ENCODE peak calls at places on chromosomes 3 and 15, in ten cellular contexts. One of them, this sample, is unnamed. For H3K27me3, the result is how much of the 10 kb centered on the place peaks cover.

GRCh38 chr3:4986611-4987373 is 7.6 kb downstream of the BHLHE40 start:
- DNase-seq in psoas muscle: peak
- DNase-seq in tibial nerve: peak
- DNase-seq in Peyer's patch: peak
- DNase-seq in ovary: peak
- DNase-seq in suprapubic skin: peak
- DNase-seq in naive thymus-derived CD4-positive, alpha-beta T cell: peak
- DNase-seq in colonic mucosa: peak
- DNase-seq in heart right ventricle: peak
- DNase-seq in testis: peak
- DNase-seq in this sample: peak

GRCh38 chr15:35842631-35843030 is 296.7 kb upstream of the DPH6 start:
- DNase-seq in psoas muscle: no peak
- DNase-seq in tibial nerve: no peak
- DNase-seq in Peyer's patch: no peak
- DNase-seq in ovary: no peak
- DNase-seq in suprapubic skin: no peak
- DNase-seq in naive thymus-derived CD4-positive, alpha-beta T cell: no peak
- DNase-seq in colonic mucosa: no peak
- DNase-seq in heart right ventricle: no peak
- DNase-seq in testis: no peak
- DNase-seq in this sample: no peak

GRCh38 chr3:192706272-192706671 is 21.1 kb downstream of the FGF12 start:
- DNase-seq in psoas muscle: no peak
- DNase-seq in tibial nerve: no peak
- DNase-seq in Peyer's patch: no peak
- DNase-seq in ovary: no peak
- DNase-seq in suprapubic skin: no peak
- DNase-seq in naive thymus-derived CD4-positive, alpha-beta T cell: no peak
- DNase-seq in colonic mucosa: no peak
- DNase-seq in heart right ventricle: peak
- DNase-seq in testis: no peak
- DNase-seq in this sample: no peak

GRCh38 chr15:43954181-43954621 is 127.4 kb downstream of the WDR76 start:
- DNase-seq in psoas muscle: no peak
- DNase-seq in tibial nerve: no peak
- DNase-seq in Peyer's patch: no peak
- DNase-seq in ovary: no peak
- DNase-seq in suprapubic skin: no peak
- DNase-seq in naive thymus-derived CD4-positive, alpha-beta T cell: no peak
- DNase-seq in colonic mucosa: no peak
- DNase-seq in heart right ventricle: no peak
- DNase-seq in testis: no peak
- DNase-seq in this sample: no peak

GRCh38 chr3:69718832-69719231 is 20.4 kb upstream of the MITF start:
- DNase-seq in psoas muscle: no peak
- DNase-seq in tibial nerve: no peak
- DNase-seq in Peyer's patch: no peak
- DNase-seq in ovary: no peak
- DNase-seq in suprapubic skin: no peak
- DNase-seq in naive thymus-derived CD4-positive, alpha-beta T cell: no peak
- DNase-seq in colonic mucosa: no peak
- DNase-seq in heart right ventricle: no peak
- DNase-seq in testis: no peak
- DNase-seq in this sample: no peak

GRCh38 chr3:148493631-148494030 is 204.1 kb upstream of the AGTR1 start:
- DNase-seq in psoas muscle: no peak
- DNase-seq in tibial nerve: no peak
- DNase-seq in Peyer's patch: no peak
- DNase-seq in ovary: no peak
- DNase-seq in suprapubic skin: no peak
- DNase-seq in naive thymus-derived CD4-positive, alpha-beta T cell: no peak
- DNase-seq in colonic mucosa: no peak
- DNase-seq in heart right ventricle: no peak
- DNase-seq in testis: no peak
- DNase-seq in this sample: no peak

GRCh38 chr15:79184465-79184892 is 93.9 kb upstream of the RASGRF1 start:
- DNase-seq in psoas muscle: peak
- DNase-seq in tibial nerve: peak
- DNase-seq in Peyer's patch: peak
- DNase-seq in ovary: peak
- DNase-seq in suprapubic skin: peak
- DNase-seq in naive thymus-derived CD4-positive, alpha-beta T cell: peak
- DNase-seq in colonic mucosa: peak
- DNase-seq in heart right ventricle: peak
- DNase-seq in testis: peak
- DNase-seq in this sample: peak

GRCh38 chr15:51731549-51732267 is 5.7 kb downstream of the LYSMD2 start:
- DNase-seq in psoas muscle: no peak
- DNase-seq in tibial nerve: no peak
- DNase-seq in Peyer's patch: peak
- DNase-seq in ovary: no peak
- DNase-seq in suprapubic skin: no peak
- DNase-seq in naive thymus-derived CD4-positive, alpha-beta T cell: peak
- DNase-seq in colonic mucosa: peak
- DNase-seq in heart right ventricle: no peak
- DNase-seq in testis: no peak
- DNase-seq in this sample: no peak

GRCh38 chr15:69784808-69785550 is 312.7 kb downstream of the TLE3 start:
- DNase-seq in psoas muscle: no peak
- DNase-seq in tibial nerve: no peak
- DNase-seq in Peyer's patch: no peak
- DNase-seq in ovary: no peak
- DNase-seq in suprapubic skin: no peak
- DNase-seq in naive thymus-derived CD4-positive, alpha-beta T cell: no peak
- DNase-seq in colonic mucosa: no peak
- DNase-seq in heart right ventricle: no peak
- DNase-seq in testis: no peak
- DNase-seq in this sample: no peak

GRCh38 chr15:62920569-62921502 is 121.7 kb upstream of the TPM1 start:
- DNase-seq in psoas muscle: no peak
- DNase-seq in tibial nerve: peak
- DNase-seq in Peyer's patch: no peak
- DNase-seq in ovary: no peak
- DNase-seq in suprapubic skin: no peak
- DNase-seq in naive thymus-derived CD4-positive, alpha-beta T cell: no peak
- DNase-seq in colonic mucosa: no peak
- DNase-seq in heart right ventricle: peak
- DNase-seq in testis: peak
- DNase-seq in this sample: no peak

GRCh38 chr3:185552358-185552877 is at the start of gene LIPH:
- DNase-seq in psoas muscle: no peak
- DNase-seq in tibial nerve: no peak
- DNase-seq in Peyer's patch: peak
- DNase-seq in ovary: no peak
- DNase-seq in suprapubic skin: no peak
- DNase-seq in naive thymus-derived CD4-positive, alpha-beta T cell: no peak
- DNase-seq in colonic mucosa: peak
- DNase-seq in heart right ventricle: no peak
- DNase-seq in testis: peak
- DNase-seq in this sample: no peak

GRCh38 chr3:143497382-143497781 is 350.9 kb downstream of the SLC9A9 start:
- DNase-seq in psoas muscle: no peak
- DNase-seq in tibial nerve: no peak
- DNase-seq in Peyer's patch: no peak
- DNase-seq in ovary: no peak
- DNase-seq in suprapubic skin: no peak
- DNase-seq in naive thymus-derived CD4-positive, alpha-beta T cell: no peak
- DNase-seq in colonic mucosa: no peak
- DNase-seq in heart right ventricle: no peak
- DNase-seq in testis: no peak
- DNase-seq in this sample: no peak

GRCh38 chr3:184377882-184378445 is at the start of gene THPO:
- DNase-seq in psoas muscle: peak
- DNase-seq in tibial nerve: no peak
- DNase-seq in Peyer's patch: no peak
- DNase-seq in ovary: no peak
- DNase-seq in suprapubic skin: peak
- DNase-seq in naive thymus-derived CD4-positive, alpha-beta T cell: no peak
- DNase-seq in colonic mucosa: no peak
- DNase-seq in heart right ventricle: no peak
- DNase-seq in testis: no peak
- DNase-seq in this sample: no peak

GRCh38 chr3:184619348-184619747 is 57.8 kb downstream of the EPHB3 start:
- DNase-seq in psoas muscle: no peak
- DNase-seq in tibial nerve: no peak
- DNase-seq in Peyer's patch: no peak
- DNase-seq in ovary: no peak
- DNase-seq in suprapubic skin: no peak
- DNase-seq in naive thymus-derived CD4-positive, alpha-beta T cell: no peak
- DNase-seq in colonic mucosa: no peak
- DNase-seq in heart right ventricle: no peak
- DNase-seq in testis: no peak
- DNase-seq in this sample: no peak

GRCh38 chr15:99090011-99090699 is 14.7 kb upstream of the SYNM start:
- DNase-seq in psoas muscle: no peak
- DNase-seq in tibial nerve: no peak
- DNase-seq in Peyer's patch: peak
- DNase-seq in ovary: no peak
- DNase-seq in suprapubic skin: no peak
- DNase-seq in naive thymus-derived CD4-positive, alpha-beta T cell: peak
- DNase-seq in colonic mucosa: no peak
- DNase-seq in heart right ventricle: no peak
- DNase-seq in testis: no peak
- DNase-seq in this sample: no peak

GRCh38 chr3:20039082-20039764 is 1.0 kb upstream of the KAT2B start:
- DNase-seq in psoas muscle: no peak
- DNase-seq in tibial nerve: no peak
- DNase-seq in Peyer's patch: no peak
- DNase-seq in ovary: no peak
- DNase-seq in suprapubic skin: no peak
- DNase-seq in naive thymus-derived CD4-positive, alpha-beta T cell: no peak
- DNase-seq in colonic mucosa: no peak
- DNase-seq in heart right ventricle: no peak
- DNase-seq in testis: no peak
- DNase-seq in this sample: no peak

GRCh38 chr3:20037255-20037996 is 2.8 kb upstream of the KAT2B start:
- DNase-seq in psoas muscle: no peak
- DNase-seq in tibial nerve: no peak
- DNase-seq in Peyer's patch: no peak
- DNase-seq in ovary: no peak
- DNase-seq in suprapubic skin: no peak
- DNase-seq in naive thymus-derived CD4-positive, alpha-beta T cell: no peak
- DNase-seq in colonic mucosa: no peak
- DNase-seq in heart right ventricle: no peak
- DNase-seq in testis: no peak
- DNase-seq in this sample: no peak

GRCh38 chr3:20039765-20040475 is at the start of gene KAT2B:
- DNase-seq in psoas muscle: peak
- DNase-seq in tibial nerve: peak
- DNase-seq in Peyer's patch: peak
- DNase-seq in ovary: peak
- DNase-seq in suprapubic skin: peak
- DNase-seq in naive thymus-derived CD4-positive, alpha-beta T cell: peak
- DNase-seq in colonic mucosa: peak
- DNase-seq in heart right ventricle: peak
- DNase-seq in testis: peak
- DNase-seq in this sample: peak

GRCh38 chr3:20040476-20041196 is 390 bp downstream of the KAT2B start:
- DNase-seq in psoas muscle: peak
- DNase-seq in tibial nerve: peak
- DNase-seq in Peyer's patch: peak
- DNase-seq in ovary: peak
- DNase-seq in suprapubic skin: peak
- DNase-seq in naive thymus-derived CD4-positive, alpha-beta T cell: peak
- DNase-seq in colonic mucosa: peak
- DNase-seq in heart right ventricle: peak
- DNase-seq in testis: peak
- DNase-seq in this sample: peak

GRCh38 chr3:20038679-20039078 is 1.6 kb upstream of the KAT2B start:
- DNase-seq in psoas muscle: no peak
- DNase-seq in tibial nerve: no peak
- DNase-seq in Peyer's patch: no peak
- DNase-seq in ovary: no peak
- DNase-seq in suprapubic skin: no peak
- DNase-seq in naive thymus-derived CD4-positive, alpha-beta T cell: no peak
- DNase-seq in colonic mucosa: no peak
- DNase-seq in heart right ventricle: no peak
- DNase-seq in testis: no peak
- DNase-seq in this sample: no peak
- H3K27ac ChIP-seq in psoas muscle: peak
- H3K27ac ChIP-seq in tibial nerve: peak
- H3K27ac ChIP-seq in Peyer's patch: peak
- H3K27ac ChIP-seq in ovary: peak
- H3K27ac ChIP-seq in suprapubic skin: peak
- H3K27ac ChIP-seq in naive thymus-derived CD4-positive, alpha-beta T cell: peak
- H3K27ac ChIP-seq in colonic mucosa: no peak
- H3K27ac ChIP-seq in heart right ventricle: peak
- H3K27ac ChIP-seq in testis: no peak
- H3K27ac ChIP-seq in this sample: no peak

GRCh38 chr15:73994912-73995622 is 551 bp downstream of the PML start:
- DNase-seq in psoas muscle: peak
- DNase-seq in tibial nerve: no peak
- DNase-seq in Peyer's patch: peak
- DNase-seq in ovary: peak
- DNase-seq in suprapubic skin: peak
- DNase-seq in naive thymus-derived CD4-positive, alpha-beta T cell: no peak
- DNase-seq in colonic mucosa: peak
- DNase-seq in heart right ventricle: peak
- DNase-seq in testis: no peak
- DNase-seq in this sample: no peak
- H3K4me3 ChIP-seq in psoas muscle: peak
- H3K4me3 ChIP-seq in tibial nerve: peak
- H3K4me3 ChIP-seq in Peyer's patch: peak
- H3K4me3 ChIP-seq in ovary: peak
- H3K4me3 ChIP-seq in suprapubic skin: peak
- H3K4me3 ChIP-seq in naive thymus-derived CD4-positive, alpha-beta T cell: peak
- H3K4me3 ChIP-seq in colonic mucosa: peak
- H3K4me3 ChIP-seq in heart right ventricle: peak
- H3K4me3 ChIP-seq in testis: peak
- H3K4me3 ChIP-seq in this sample: peak

GRCh38 chr3:27615555-27615954 is 106.6 kb downstream of the EOMES start:
- DNase-seq in psoas muscle: no peak
- DNase-seq in tibial nerve: no peak
- DNase-seq in Peyer's patch: no peak
- DNase-seq in ovary: no peak
- DNase-seq in suprapubic skin: no peak
- DNase-seq in naive thymus-derived CD4-positive, alpha-beta T cell: no peak
- DNase-seq in colonic mucosa: no peak
- DNase-seq in heart right ventricle: no peak
- DNase-seq in testis: no peak
- DNase-seq in this sample: no peak
- H3K27me3 ChIP-seq in psoas muscle: under half
- H3K27me3 ChIP-seq in tibial nerve: under half
- H3K27me3 ChIP-seq in Peyer's patch: under half
- H3K27me3 ChIP-seq in ovary: under half
- H3K27me3 ChIP-seq in suprapubic skin: under half
- H3K27me3 ChIP-seq in naive thymus-derived CD4-positive, alpha-beta T cell: under half
- H3K27me3 ChIP-seq in colonic mucosa: under half
- H3K27me3 ChIP-seq in heart right ventricle: under half
- H3K27me3 ChIP-seq in testis: under half
- H3K27me3 ChIP-seq in this sample: under half

DNA sequence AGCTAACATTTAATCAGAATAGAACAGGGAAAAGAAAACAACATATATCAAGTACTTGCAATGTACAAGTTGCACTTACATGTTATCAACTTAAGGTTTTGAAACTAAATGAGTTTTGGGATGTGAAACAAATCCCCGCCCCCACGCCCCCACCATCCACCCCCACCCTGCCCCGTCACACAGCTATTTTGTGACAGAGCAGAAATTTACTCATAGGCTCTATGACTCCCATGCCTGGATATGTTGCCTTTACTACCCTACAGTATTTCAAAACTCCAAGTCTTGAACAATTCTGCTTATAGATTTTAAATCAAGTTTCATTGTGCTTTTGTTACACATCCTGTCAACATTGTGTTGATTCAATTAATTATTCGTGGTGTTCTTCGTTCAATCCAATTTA is 18.1 kb upstream of the IL1RAP start:
- DNase-seq in psoas muscle: no peak
- DNase-seq in tibial nerve: no peak
- DNase-seq in Peyer's patch: no peak
- DNase-seq in ovary: no peak
- DNase-seq in suprapubic skin: no peak
- DNase-seq in naive thymus-derived CD4-positive, alpha-beta T cell: no peak
- DNase-seq in colonic mucosa: no peak
- DNase-seq in heart right ventricle: no peak
- DNase-seq in testis: no peak
- DNase-seq in this sample: no peak
- H3K27ac ChIP-seq in psoas muscle: no peak
- H3K27ac ChIP-seq in tibial nerve: no peak
- H3K27ac ChIP-seq in Peyer's patch: no peak
- H3K27ac ChIP-seq in ovary: no peak
- H3K27ac ChIP-seq in suprapubic skin: no peak
- H3K27ac ChIP-seq in naive thymus-derived CD4-positive, alpha-beta T cell: no peak
- H3K27ac ChIP-seq in colonic mucosa: no peak
- H3K27ac ChIP-seq in heart right ventricle: peak
- H3K27ac ChIP-seq in testis: no peak
- H3K27ac ChIP-seq in this sample: no peak